ENCODE peak calls at places on chromosome 15, in five cellular contexts. L is bronchial epithelial cell, G is right lobe of liver, S is LoVo, V is right atrium auricular region. X is an unnamed sample.

GRCh38 chr15:80689716-80690115 is 5.4 kb upstream of the ABHD17C start:
- DNase-seq in L (no peak), G (no peak), S (no peak), V (no peak), X (no peak)

GRCh38 chr15:91849749-91850161 is 3.8 kb upstream of the SLCO3A1 start:
- DNase-seq in L (peak), G (no peak), S (peak), V (no peak), X (peak)

GRCh38 chr15:77622212-77622941 is 10.3 kb downstream of the LINGO1 start:
- DNase-seq in L (no peak), G (no peak), S (no peak), V (no peak), X (no peak)

GRCh38 chr15:83559310-83559966 is 94.5 kb upstream of the ADAMTSL3 start:
- DNase-seq in L (peak), G (no peak), S (peak), V (no peak), X (peak)

GRCh38 chr15:76376816-76377215 is 40.2 kb downstream of the ISL2 start:
- DNase-seq in L (no peak), G (no peak), S (no peak), V (no peak), X (no peak)

GRCh38 chr15:39270221-39270835 is 310.6 kb upstream of the THBS1 start:
- DNase-seq in L (no peak), G (no peak), S (no peak), V (no peak), X (no peak)

GRCh38 chr15:90099868-90100854 is 2.1 kb downstream of the IDH2 start:
- DNase-seq in L (no peak), G (peak), S (no peak), V (no peak), X (peak)

GRCh38 chr15:88083828-88084760 is 172.4 kb downstream of the NTRK3 start:
- DNase-seq in L (no peak), G (no peak), S (no peak), V (no peak), X (no peak)

GRCh38 chr15:60859996-60860494 is 369.1 kb downstream of the RORA start:
- DNase-seq in L (peak), G (no peak), S (no peak), V (no peak), X (no peak)

GRCh38 chr15:42710662-42711061 is 26.3 kb downstream of the CDAN1 start:
- DNase-seq in L (no peak), G (no peak), S (no peak), V (no peak), X (no peak)

GRCh38 chr15:49832421-49832980 is 211.7 kb downstream of the DTWD1 start:
- DNase-seq in L (peak), G (peak), S (peak), V (no peak), X (no peak)

GRCh38 chr15:57680021-57680420 is 26.5 kb upstream of the POLR2M start:
- DNase-seq in L (peak), G (no peak), S (peak), V (no peak), X (peak)

X was measured in RWPE1.